ENCODE peak calls at places on chromosomes 4 and X, in six cellular contexts. One of them, this sample, is unnamed.
A peak's percentile ranks its signal among the peaks of the same experiment; 100 is the strongest.

GRCh38 chrX:13994104-13994503 is 35.6 kb downstream of the GEMIN8 start:
- DNase-seq in adrenal gland: no peak
- DNase-seq in stimulated activated CD8-positive, alpha-beta memory T cell treated with anti-CD3 and anti-CD28 coated beads, Interleukin-7, amount 100 ng/mL, for 1 hour: no peak
- DNase-seq in osteocyte: no peak
- DNase-seq in colonic mucosa: no peak
- DNase-seq in hypothalamus: peak; percentile 13
- DNase-seq in this sample: no peak

GRCh38 chr4:20249333-20249732 is 2.4 kb upstream of the SLIT2 start:
- DNase-seq in stimulated activated CD8-positive, alpha-beta memory T cell treated with anti-CD3 and anti-CD28 coated beads, Interleukin-7, amount 100 ng/mL, for 1 hour: no peak
- DNase-seq in osteocyte: no peak
- DNase-seq in hypothalamus: no peak
- DNase-seq in adrenal gland: no peak
- DNase-seq in colonic mucosa: no peak
- DNase-seq in this sample: no peak

GRCh38 chrX:25344191-25344936 is 328.6 kb upstream of the ARX start:
- DNase-seq in adrenal gland: no peak
- DNase-seq in osteocyte: no peak
- DNase-seq in colonic mucosa: no peak
- DNase-seq in stimulated activated CD8-positive, alpha-beta memory T cell treated with anti-CD3 and anti-CD28 coated beads, Interleukin-7, amount 100 ng/mL, for 1 hour: no peak
- DNase-seq in hypothalamus: no peak
- DNase-seq in this sample: no peak

GRCh38 chrX:120697053-120697452 is 67.2 kb upstream of the C1GALT1C1 start:
- DNase-seq in colonic mucosa: no peak
- DNase-seq in adrenal gland: no peak
- DNase-seq in osteocyte: no peak
- DNase-seq in hypothalamus: no peak
- DNase-seq in stimulated activated CD8-positive, alpha-beta memory T cell treated with anti-CD3 and anti-CD28 coated beads, Interleukin-7, amount 100 ng/mL, for 1 hour: no peak
- DNase-seq in this sample: no peak

GRCh38 chr4:166044871-166045270 is 171.8 kb downstream of the TLL1 start:
- DNase-seq in hypothalamus: no peak
- DNase-seq in osteocyte: no peak
- DNase-seq in colonic mucosa: no peak
- DNase-seq in stimulated activated CD8-positive, alpha-beta memory T cell treated with anti-CD3 and anti-CD28 coated beads, Interleukin-7, amount 100 ng/mL, for 1 hour: no peak
- DNase-seq in adrenal gland: no peak
- DNase-seq in this sample: no peak

GRCh38 chr4:55358668-55359067 is 12.6 kb downstream of the SRD5A3 start:
- DNase-seq in osteocyte: no peak
- DNase-seq in colonic mucosa: no peak
- DNase-seq in stimulated activated CD8-positive, alpha-beta memory T cell treated with anti-CD3 and anti-CD28 coated beads, Interleukin-7, amount 100 ng/mL, for 1 hour: no peak
- DNase-seq in hypothalamus: no peak
- DNase-seq in adrenal gland: peak; percentile 31
- DNase-seq in this sample: no peak

GRCh38 chrX:63751481-63751880 is 33.5 kb downstream of the ARHGEF9 start:
- DNase-seq in adrenal gland: no peak
- DNase-seq in hypothalamus: no peak
- DNase-seq in colonic mucosa: no peak
- DNase-seq in stimulated activated CD8-positive, alpha-beta memory T cell treated with anti-CD3 and anti-CD28 coated beads, Interleukin-7, amount 100 ng/mL, for 1 hour: no peak
- DNase-seq in osteocyte: no peak
- DNase-seq in this sample: no peak

GRCh38 chr4:139761461-139761860 is 95.8 kb downstream of the MGST2 start:
- DNase-seq in stimulated activated CD8-positive, alpha-beta memory T cell treated with anti-CD3 and anti-CD28 coated beads, Interleukin-7, amount 100 ng/mL, for 1 hour: no peak
- DNase-seq in colonic mucosa: no peak
- DNase-seq in adrenal gland: no peak
- DNase-seq in osteocyte: no peak
- DNase-seq in hypothalamus: no peak
- DNase-seq in this sample: peak; percentile 37

GRCh38 chrX:1525583-1526355 is 11.2 kb downstream of the P2RY8 start:
- DNase-seq in adrenal gland: no peak
- DNase-seq in osteocyte: no peak
- DNase-seq in colonic mucosa: no peak
- DNase-seq in hypothalamus: no peak
- DNase-seq in stimulated activated CD8-positive, alpha-beta memory T cell treated with anti-CD3 and anti-CD28 coated beads, Interleukin-7, amount 100 ng/mL, for 1 hour: no peak
- DNase-seq in this sample: no peak

GRCh38 chr4:159016527-159017137 is 86.2 kb upstream of the RAPGEF2 start:
- DNase-seq in osteocyte: no peak
- DNase-seq in adrenal gland: no peak
- DNase-seq in hypothalamus: no peak
- DNase-seq in stimulated activated CD8-positive, alpha-beta memory T cell treated with anti-CD3 and anti-CD28 coated beads, Interleukin-7, amount 100 ng/mL, for 1 hour: no peak
- DNase-seq in colonic mucosa: no peak
- DNase-seq in this sample: peak; percentile 56

GRCh38 chr4:87068591-87069021 is 133.8 kb downstream of the AFF1 start:
- DNase-seq in osteocyte: no peak
- DNase-seq in colonic mucosa: no peak
- DNase-seq in adrenal gland: no peak
- DNase-seq in stimulated activated CD8-positive, alpha-beta memory T cell treated with anti-CD3 and anti-CD28 coated beads, Interleukin-7, amount 100 ng/mL, for 1 hour: no peak
- DNase-seq in hypothalamus: no peak
- DNase-seq in this sample: no peak

GRCh38 chrX:150664290-150664689 is 28.9 kb upstream of the MTMR1 start:
- DNase-seq in colonic mucosa: no peak
- DNase-seq in adrenal gland: peak; percentile 68
- DNase-seq in osteocyte: peak; percentile 88
- DNase-seq in stimulated activated CD8-positive, alpha-beta memory T cell treated with anti-CD3 and anti-CD28 coated beads, Interleukin-7, amount 100 ng/mL, for 1 hour: no peak
- DNase-seq in hypothalamus: no peak
- DNase-seq in this sample: no peak